ENCODE peak calls at places on chromosomes 16 and 17, in seven cellular contexts. E, A, M, X, J, D and O are unnamed samples. For H3K9me3, the result is how much of the 10 kb centered on the place peaks cover.

GRCh38 chr17:57215317-57215716 is 41.0 kb upstream of the MSI2 start:
- DNase-seq in M (no peak), X (no peak), J (peak), E (peak), D (no peak), A (no peak), O (no peak)

GRCh38 chr16:8581923-8582580 is 8.3 kb downstream of the TMEM114 start:
- DNase-seq in M (peak), D (no peak), E (no peak), A (no peak), J (peak), X (no peak), O (no peak)

GRCh38 chr16:15653227-15653626 is 3.2 kb downstream of the NDE1 start:
- DNase-seq in A (no peak), M (no peak), E (peak), J (no peak), X (no peak), D (no peak), O (no peak)

GRCh38 chr16:89112377-89113151 is 18.9 kb downstream of the ACSF3 start:
- DNase-seq in X (no peak), E (no peak), A (no peak), D (no peak), M (no peak), J (no peak), O (no peak)

GRCh38 chr16:86739808-86740207 is 161.5 kb downstream of the FOXL1 start:
- DNase-seq in A (no peak), E (no peak), J (no peak), D (no peak), M (no peak), X (no peak), O (no peak)

GRCh38 chr17:7775058-7775457 is 57.5 kb downstream of the DNAH2 start:
- DNase-seq in X (no peak), D (no peak), E (no peak), M (peak), A (no peak), J (no peak), O (no peak)

GRCh38 chr17:38322156-38322779 is 21.5 kb downstream of the GPR179 start:
- DNase-seq in X (peak), M (peak), D (peak), E (peak), A (peak), J (peak), O (peak)

GRCh38 chr16:11047057-11047456 is 102.7 kb downstream of the CLEC16A start:
- DNase-seq in J (no peak), A (peak), X (no peak), E (peak), D (no peak), M (no peak), O (no peak)

GRCh38 chr16:59385953-59386352 is 651.8 kb upstream of the GOT2 start:
- DNase-seq in M (peak), A (no peak), X (no peak), D (peak), E (peak), J (no peak), O (no peak)

GRCh38 chr17:29630630-29631193 is 8.0 kb upstream of the CORO6 start:
- DNase-seq in D (no peak), E (no peak), A (no peak), M (no peak), X (no peak), J (no peak), O (no peak)

GRCh38 chr16:30472328-30472942 is at the start of gene ITGAL:
- DNase-seq in X (no peak), D (peak), J (peak), A (no peak), E (no peak), M (peak), O (peak)

GRCh38 chr16:85394511-85395206 is 218.5 kb upstream of the GSE1 start:
- DNase-seq in D (no peak), X (no peak), M (no peak), J (peak), E (no peak), A (no peak), O (no peak)

GRCh38 chr16:89946515-89946914 is 2.0 kb upstream of the DEF8 start:
- DNase-seq in M (no peak), D (no peak), J (no peak), E (no peak), X (no peak), A (no peak), O (no peak)

GRCh38 chr17:51668963-51669246 is 408.6 kb downstream of the UTP18 start:
- DNase-seq in X (no peak), E (no peak), M (no peak), D (no peak), J (no peak), A (no peak), O (no peak)

GRCh38 chr17:27462149-27462548 is 5.9 kb downstream of the KSR1 start:
- DNase-seq in A (no peak), M (no peak), J (no peak), X (no peak), E (no peak), D (no peak), O (no peak)

GRCh38 chr16:31333686-31334649 is 21.0 kb upstream of the ITGAX start:
- DNase-seq in A (peak), E (peak), M (peak), J (peak), D (no peak), X (peak), O (no peak)

GRCh38 chr16:56102159-56102798 is 89.0 kb upstream of the GNAO1 start:
- DNase-seq in D (no peak), M (peak), A (peak), E (peak), X (no peak), J (peak), O (no peak)

GRCh38 chr16:19127674-19128131 is 13.9 kb downstream of the ITPRIPL2 start:
- DNase-seq in A (no peak), E (no peak), X (no peak), J (no peak), D (no peak), M (no peak), O (no peak)

GRCh38 chr16:87101903-87102302 is 215.3 kb downstream of the C16orf95 start:
- DNase-seq in D (no peak), X (no peak), M (peak), J (no peak), A (no peak), E (peak), O (no peak)

GRCh38 chr17:12301551-12301950 is 280.9 kb downstream of the MAP2K4 start:
- DNase-seq in J (no peak), A (no peak), X (no peak), M (no peak), E (no peak), D (no peak), O (no peak)

GRCh38 chr16:56594292-56594619 is 4.9 kb downstream of the MT3 start:
- DNase-seq in E (no peak), X (no peak), A (no peak), D (no peak), J (no peak), M (no peak), O (no peak)

GRCh38 chr17:63024716-63025115 is 58.7 kb downstream of the TANC2 start:
- DNase-seq in D (no peak), A (no peak), X (no peak), E (peak), J (no peak), M (no peak), O (no peak)

GRCh38 chr17:60941028-60941427 is 263.4 kb downstream of the BCAS3 start:
- DNase-seq in M (peak), X (no peak), J (peak), A (no peak), D (peak), E (peak), O (no peak)

GRCh38 chr16:87964049-87964448 is 12.8 kb downstream of the BANP start:
- DNase-seq in X (no peak), E (no peak), M (no peak), J (no peak), D (no peak), A (no peak), O (no peak)

GRCh38 chr17:56358651-56359050 is 205.4 kb downstream of the ANKFN1 start:
- DNase-seq in M (no peak), J (no peak), E (no peak), A (no peak), D (no peak), X (no peak), O (no peak)

GRCh38 chr17:9676084-9676483 is 30.8 kb downstream of the USP43 start:
- DNase-seq in M (peak), X (no peak), J (peak), A (no peak), E (peak), D (no peak), O (no peak)

GRCh38 chr16:82865412-82865811 is 238.6 kb downstream of the CDH13 start:
- DNase-seq in D (no peak), E (no peak), X (no peak), M (no peak), J (no peak), A (no peak), O (no peak)

GRCh38 chr16:17827313-17827712 is 356.6 kb upstream of the XYLT1 start:
- DNase-seq in A (no peak), D (no peak), X (no peak), M (no peak), J (no peak), E (no peak), O (no peak)

GRCh38 chr16:86773339-86773715 is 195.0 kb downstream of the FOXL1 start:
- DNase-seq in J (no peak), D (no peak), M (no peak), A (no peak), X (no peak), E (no peak), O (no peak)

GRCh38 chr16:23729503-23730424 is 16.7 kb upstream of the ERN2 start:
- DNase-seq in J (no peak), E (peak), M (peak), A (no peak), X (no peak), D (no peak), O (no peak)

GRCh38 chr17:80802626-80803450 is 188.8 kb upstream of the CHMP6 start:
- DNase-seq in A (no peak), D (no peak), J (no peak), X (no peak), M (no peak), E (no peak), O (no peak)

GRCh38 chr16:72889616-72890235 is 158.2 kb downstream of the ZFHX3 start:
- DNase-seq in J (no peak), M (no peak), D (no peak), A (no peak), E (no peak), X (no peak), O (no peak)

DNA sequence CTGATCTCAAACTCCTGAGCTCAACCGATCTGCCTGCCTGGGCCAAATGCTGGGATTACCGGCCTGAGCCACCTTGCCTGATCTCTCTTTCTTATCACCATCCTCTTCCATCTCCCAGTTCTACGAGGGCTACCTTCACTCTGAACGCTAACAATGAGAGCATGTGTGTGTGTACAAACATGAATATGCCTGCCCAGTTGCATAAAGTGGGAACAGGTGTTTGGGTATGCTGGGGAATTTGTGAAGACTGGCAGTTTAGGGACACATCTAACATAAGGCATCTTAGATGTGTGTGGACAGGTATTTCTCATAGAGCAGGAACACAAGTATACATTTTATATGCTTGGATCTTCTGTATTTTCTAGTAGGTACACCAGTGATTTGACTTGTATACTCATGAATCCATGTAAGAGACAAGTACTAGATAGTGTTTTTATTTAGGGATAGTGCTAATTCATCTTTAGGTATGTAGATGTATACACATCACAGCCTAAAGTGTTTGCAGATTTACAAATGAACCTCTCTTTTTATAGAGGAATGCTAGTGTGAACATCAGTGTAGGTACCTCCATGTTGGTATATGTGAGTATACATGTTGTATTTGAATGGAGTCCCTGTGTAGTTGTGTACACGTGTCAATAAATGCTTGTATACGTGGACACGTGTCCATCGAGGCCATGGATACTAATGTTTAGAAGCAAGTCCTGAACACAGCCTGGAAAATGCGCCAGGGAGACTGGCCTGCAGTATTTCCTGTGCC is 1.2 kb upstream of the DLX4 start:
- DNase-seq in X (no peak), J (no peak), D (no peak), A (no peak), E (no peak), M (no peak), O (no peak)
- TF ChIP-seq CTCF in X (no peak), J (no peak), D (no peak), A (no peak), E (no peak), M (no peak), O (no peak)

GRCh38 chr16:50302472-50303005 is 36.2 kb downstream of the ADCY7 start:
- DNase-seq in E (no peak), M (no peak), A (peak), J (no peak), X (no peak), D (no peak), O (no peak)
- H3K27ac ChIP-seq in E (no peak), M (no peak), A (no peak), J (no peak), X (peak), D (no peak), O (peak)

GRCh38 chr16:35711958-35712357 is 2252.5 kb downstream of the TP53TG3F start:
- DNase-seq in M (no peak), J (no peak), X (no peak), D (no peak), A (no peak), E (no peak), O (no peak)

GRCh38 chr16:35711435-35711834 is 2252.0 kb downstream of the TP53TG3F start:
- DNase-seq in X (no peak), M (no peak), D (no peak), A (no peak), E (no peak), J (no peak), O (no peak)

DNA sequence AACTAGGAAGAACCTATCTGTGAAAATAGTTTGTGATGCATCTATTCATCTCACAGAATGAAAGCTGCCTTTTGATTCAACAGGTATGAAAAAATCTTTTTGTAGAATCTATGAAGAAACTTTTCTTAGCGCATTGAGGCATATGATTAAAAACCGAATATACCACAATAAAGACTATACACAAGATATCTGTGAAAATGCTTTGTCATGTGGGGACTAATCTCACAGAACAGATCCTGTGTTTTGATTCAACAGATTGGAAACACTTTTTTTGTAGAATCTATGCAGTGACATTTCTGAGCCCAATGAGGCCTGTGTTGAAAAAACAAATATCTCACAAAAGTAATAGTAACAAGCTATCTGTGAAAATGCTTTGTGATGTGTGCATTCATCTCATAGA is 2247.5 kb downstream of the TP53TG3F start:
- DNase-seq in M (no peak), A (no peak), D (no peak), J (no peak), E (no peak), X (no peak), O (no peak)
- H3K9me3 ChIP-seq in M (under half), A (under half), D (under half), J (under half), E (under half), X (under half), O (under half)

DNA sequence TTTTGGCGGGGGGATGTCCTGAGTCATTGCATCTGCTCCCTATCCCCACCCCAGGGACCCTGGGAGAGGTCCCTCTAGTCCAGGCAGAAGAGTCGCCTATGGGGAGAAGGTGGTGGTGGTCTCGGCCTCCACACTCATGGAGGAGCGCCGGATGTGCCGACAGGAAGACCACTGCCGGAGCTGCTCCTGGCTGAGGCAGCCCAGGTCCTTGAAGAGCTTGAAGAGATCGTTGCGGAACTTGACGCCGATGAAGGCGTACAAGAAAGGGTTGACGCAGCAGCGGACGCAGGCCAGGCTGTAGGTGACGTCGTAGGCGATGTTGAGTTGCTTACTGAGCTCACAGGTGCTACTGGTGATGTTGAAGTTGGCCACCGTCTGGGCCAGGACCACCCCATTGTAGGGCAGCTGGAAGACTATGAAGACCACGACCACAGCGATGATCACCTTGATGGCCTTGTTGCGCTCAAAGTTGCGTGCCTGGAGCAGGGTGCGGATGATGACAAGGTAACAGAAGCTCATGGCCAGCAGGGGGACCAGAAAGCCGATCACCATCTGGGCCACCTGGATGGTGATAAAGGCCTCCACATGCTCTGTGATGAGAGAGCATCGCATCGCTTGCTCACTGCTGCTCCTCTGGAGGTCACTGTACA is 10.5 kb downstream of the CCR7 start:
- DNase-seq in J (no peak), D (no peak), M (no peak), E (no peak), A (no peak), X (no peak), O (no peak)
- TF ChIP-seq CTCF in J (no peak), D (no peak), M (no peak), E (no peak), A (no peak), X (no peak), O (no peak)